ENCODE peak calls at places on chromosomes 16 and 17, in eight cellular contexts. S is sigmoid colon, R is spleen, O is H9, A is lung, T is H1, I is stomach, N is vagina. W is an unnamed sample.

GRCh38 chr17:39606434-39607056 is 1.2 kb downstream of the NEUROD2 start:
- DNase-seq in I (no peak), O (peak), N (no peak), R (no peak), T (no peak), A (no peak), S (no peak), W (no peak)

GRCh38 chr17:63928966-63929695 is 3.0 kb downstream of the CD79B start:
- DNase-seq in R (peak), I (no peak), O (no peak), S (no peak), A (no peak), N (no peak), T (no peak), W (no peak)

GRCh38 chr16:14095883-14096551 is 24.9 kb downstream of the MRTFB start:
- DNase-seq in R (no peak), S (no peak), I (no peak), O (no peak), T (no peak), N (no peak), A (no peak), W (no peak)

GRCh38 chr17:50875074-50875473 is 8.9 kb upstream of the TOB1 start:
- DNase-seq in S (no peak), A (no peak), N (no peak), I (no peak), R (no peak), O (no peak), T (no peak), W (no peak)

GRCh38 chr17:4949321-4950074 is 1.2 kb upstream of the PFN1 start:
- DNase-seq in S (peak), R (peak), T (no peak), I (peak), N (no peak), A (peak), O (peak), W (peak)

GRCh38 chr17:79771276-79771675 is 6.7 kb upstream of the CBX2 start:
- DNase-seq in N (no peak), S (no peak), R (peak), O (no peak), A (no peak), T (no peak), I (no peak), W (no peak)

GRCh38 chr16:2090481-2090797 is 42.7 kb downstream of the TSC2 start:
- DNase-seq in R (no peak), N (no peak), A (no peak), T (no peak), O (no peak), I (peak), S (no peak), W (no peak)

GRCh38 chr17:67223924-67224323 is 21.1 kb downstream of the HELZ start:
- DNase-seq in I (no peak), N (no peak), T (no peak), O (no peak), S (no peak), R (no peak), A (no peak), W (peak)

GRCh38 chr16:1129106-1129960 is 23.6 kb upstream of the CACNA1H start:
- DNase-seq in T (no peak), N (no peak), O (no peak), I (no peak), R (no peak), S (no peak), A (no peak), W (no peak)

GRCh38 chr17:61834610-61835009 is 28.7 kb downstream of the BRIP1 start:
- DNase-seq in A (no peak), N (no peak), T (no peak), O (no peak), S (no peak), R (no peak), I (no peak), W (no peak)

GRCh38 chr17:14061666-14062560 is 7.4 kb upstream of the COX10 start:
- DNase-seq in T (no peak), O (no peak), A (peak), N (no peak), I (no peak), R (no peak), S (no peak), W (peak)

GRCh38 chr16:86363836-86364618 is 146.3 kb upstream of the FOXF1 start:
- DNase-seq in S (peak), A (no peak), N (no peak), O (no peak), I (no peak), R (no peak), T (no peak), W (no peak)

DNA sequence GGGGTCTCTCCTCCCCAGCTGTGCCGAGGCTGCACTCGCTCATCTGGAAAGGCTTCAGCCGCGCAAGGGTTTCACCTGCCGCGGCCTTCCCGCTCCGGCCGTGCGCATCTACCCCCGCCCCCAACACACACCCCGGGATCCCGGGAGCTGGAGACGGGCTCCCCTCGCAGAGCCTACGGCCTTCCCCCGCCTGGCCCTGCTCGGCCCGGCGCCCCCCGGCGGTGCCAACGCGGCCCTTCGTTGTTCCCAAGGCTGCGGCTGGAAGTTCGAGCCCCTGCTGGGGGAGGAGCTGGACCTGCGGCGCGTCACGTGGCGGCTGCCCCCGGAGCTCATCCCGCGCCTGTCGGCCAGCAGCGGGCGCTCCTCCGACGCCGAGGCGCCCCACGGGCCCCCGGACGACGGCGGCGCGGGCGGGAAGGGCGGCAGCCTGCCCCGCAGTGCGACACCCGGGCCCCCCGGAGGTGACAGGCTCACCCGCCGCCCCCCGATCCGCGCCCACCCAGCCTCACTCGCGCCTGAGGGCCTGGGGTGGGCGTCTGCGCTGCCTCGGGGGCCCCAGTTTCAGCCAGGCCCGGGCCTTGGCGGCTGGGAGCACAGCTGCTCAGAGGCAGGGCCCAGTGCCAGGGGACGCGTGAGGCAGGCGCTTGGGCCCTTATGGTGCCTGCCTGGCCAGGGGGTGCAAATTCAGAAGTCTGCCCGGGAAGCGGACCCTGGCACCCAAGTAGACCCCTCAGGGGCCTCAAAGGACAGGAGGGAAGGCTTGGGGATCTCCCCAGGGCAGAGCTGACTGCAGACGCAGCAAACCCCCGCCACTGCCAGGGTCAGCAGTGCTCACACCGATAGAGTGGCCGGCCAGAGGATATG is 11.2 kb downstream of the GALK1 start:
- DNase-seq in N (no peak), A (peak), T (peak), S (peak), R (peak), I (peak), O (peak), W (no peak)
- TF ChIP-seq CTCF in N (no peak), A (peak), T (peak), S (peak), R (peak), I (no peak), O (peak), W (no peak)

GRCh38 chr16:70749006-70749678 is 51.8 kb downstream of the VAC14 start:
- DNase-seq in I (peak), T (no peak), O (no peak), S (no peak), R (no peak), A (no peak), N (no peak), W (no peak)
- H3K27ac ChIP-seq in I (peak), T (no peak), O (no peak), S (peak), R (peak), A (peak), N (peak), W (peak)

GRCh38 chr17:77286641-77287431 is 146.1 kb downstream of the SEC14L1 start:
- DNase-seq in T (no peak), N (no peak), S (peak), O (no peak), A (peak), R (no peak), I (peak), W (peak)

GRCh38 chr17:77286391-77286640 is 145.5 kb downstream of the SEC14L1 start:
- DNase-seq in R (no peak), T (no peak), O (no peak), S (no peak), I (no peak), A (no peak), N (no peak), W (no peak)

GRCh38 chr17:77287432-77288068 is 146.8 kb downstream of the SEC14L1 start:
- DNase-seq in R (no peak), O (peak), T (no peak), A (no peak), N (no peak), S (peak), I (peak), W (peak)

GRCh38 chr17:77284023-77284617 is 143.4 kb downstream of the SEC14L1 start:
- DNase-seq in O (no peak), A (no peak), I (no peak), S (no peak), T (no peak), N (no peak), R (no peak), W (no peak)

GRCh38 chr17:77285594-77286390 is 145.0 kb downstream of the SEC14L1 start:
- DNase-seq in N (no peak), I (peak), O (no peak), A (peak), R (peak), T (no peak), S (peak), W (peak)
- TF ChIP-seq CTCF in N (no peak), I (no peak), O (no peak), A (no peak), R (no peak), T (no peak), S (no peak), W (no peak)

GRCh38 chr17:81221371-81221841 is 1.4 kb downstream of the CEP131 start:
- DNase-seq in I (no peak), N (no peak), T (no peak), A (no peak), S (no peak), O (no peak), R (no peak), W (no peak)
- H3K27ac ChIP-seq in I (no peak), N (no peak), T (no peak), A (no peak), S (no peak), O (no peak), R (no peak), W (peak)

GRCh38 chr16:75805946-75806345 is 79.7 kb upstream of the CPHXL start:
- DNase-seq in R (no peak), S (no peak), O (no peak), A (no peak), I (no peak), N (no peak), T (no peak), W (no peak)

GRCh38 chr16:75803753-75804152 is 77.5 kb upstream of the CPHXL start:
- DNase-seq in I (no peak), O (no peak), A (no peak), S (no peak), N (no peak), R (no peak), T (no peak), W (no peak)

GRCh38 chr16:75804368-75804767 is 78.1 kb upstream of the CPHXL start:
- DNase-seq in O (no peak), I (no peak), N (no peak), R (no peak), S (no peak), A (no peak), T (no peak), W (no peak)

GRCh38 chr16:75798714-75799113 is 72.4 kb upstream of the CPHXL start:
- DNase-seq in S (no peak), R (no peak), I (no peak), N (no peak), T (no peak), O (no peak), A (no peak), W (no peak)

GRCh38 chr16:75801307-75801706 is 75.0 kb upstream of the CPHXL start:
- DNase-seq in R (no peak), O (no peak), S (no peak), N (no peak), A (no peak), I (no peak), T (no peak), W (no peak)
- TF ChIP-seq CTCF in R (no peak), O (peak), S (no peak), N (no peak), A (no peak), I (no peak), T (no peak), W (peak)